ENCODE peak calls at places on chromosome 4, in five cellular contexts. N is HCT116, E is SK-N-SH, R is WTC11, V is HepG2. Y is an unnamed sample.

GRCh38 chr4:157791236-157791635 is 381.6 kb downstream of the GASK1B start:
- DNase-seq in N (no peak), E (no peak), R (no peak), V (no peak), Y (no peak)

GRCh38 chr4:154078504-154079350 is 289.8 kb upstream of the SFRP2 start:
- DNase-seq in N (no peak), E (no peak), R (no peak), V (no peak), Y (no peak)

GRCh38 chr4:66704243-66704642 is 841.1 kb downstream of the CENPC start:
- DNase-seq in N (no peak), E (no peak), R (no peak), V (no peak), Y (no peak)

GRCh38 chr4:84690481-84690880 is 107.6 kb downstream of the CDS1 start:
- DNase-seq in N (no peak), E (no peak), R (no peak), V (no peak), Y (no peak)

GRCh38 chr4:145842224-145842887 is 96.3 kb downstream of the ZNF827 start:
- DNase-seq in N (no peak), E (no peak), R (no peak), V (no peak), Y (no peak)

GRCh38 chr4:617644-618330 is 7.6 kb upstream of the PDE6B start:
- DNase-seq in N (no peak), E (no peak), R (no peak), V (no peak), Y (no peak)

GRCh38 chr4:16641971-16642370 is 256.5 kb downstream of the LDB2 start:
- DNase-seq in N (no peak), E (no peak), R (no peak), V (no peak), Y (no peak)

GRCh38 chr4:5611656-5612187 is 96.6 kb downstream of the EVC2 start:
- DNase-seq in N (no peak), E (no peak), R (no peak), V (no peak), Y (no peak)

GRCh38 chr4:66688674-66689073 is 856.6 kb downstream of the CENPC start:
- DNase-seq in N (no peak), E (peak; percentile 2), R (no peak), V (no peak), Y (no peak)

GRCh38 chr4:27178066-27178465 is 317.4 kb downstream of the STIM2 start:
- DNase-seq in N (no peak), E (no peak), R (no peak), V (no peak), Y (no peak)

GRCh38 chr4:159768011-159768410 is 665.1 kb downstream of the RAPGEF2 start:
- DNase-seq in N (no peak), E (no peak), R (no peak), V (no peak), Y (no peak)

GRCh38 chr4:73964862-73965611 is 16.8 kb downstream of the PF4 start:
- DNase-seq in N (peak; percentile 46), E (no peak), R (peak; percentile 82), V (peak; percentile 1), Y (no peak)

GRCh38 chr4:25756503-25756902 is 100.9 kb downstream of the SLC34A2 start:
- DNase-seq in N (no peak), E (no peak), R (no peak), V (peak; percentile 36), Y (no peak)

GRCh38 chr4:25970691-25971427 is 56.8 kb downstream of the SMIM20 start:
- DNase-seq in N (no peak), E (no peak), R (no peak), V (peak; percentile 28), Y (no peak)

GRCh38 chr4:112031712-112032328 is 113.4 kb upstream of the FAM241A start:
- DNase-seq in N (peak; percentile 48), E (peak; percentile 36), R (no peak), V (peak; percentile 25), Y (peak; percentile 38)

GRCh38 chr4:152307669-152308068 is 228.2 kb downstream of the FBXW7 start:
- DNase-seq in N (no peak), E (no peak), R (no peak), V (no peak), Y (no peak)

GRCh38 chr4:57249083-57249482 is 138.9 kb upstream of the IGFBP7 start:
- DNase-seq in N (no peak), E (no peak), R (no peak), V (no peak), Y (no peak)

GRCh38 chr4:154560824-154561231 is 2.0 kb upstream of the FGB start:
- DNase-seq in N (no peak), E (no peak), R (no peak), V (peak; percentile 90), Y (no peak)

GRCh38 chr4:108107729-108108382 is 60.9 kb downstream of the LEF1 start:
- DNase-seq in N (no peak), E (no peak), R (no peak), V (no peak), Y (peak; percentile 52)

GRCh38 chr4:39305902-39306677 is 60.1 kb downstream of the RFC1 start:
- DNase-seq in N (no peak), E (no peak), R (no peak), V (no peak), Y (peak; percentile 48)

DNA sequence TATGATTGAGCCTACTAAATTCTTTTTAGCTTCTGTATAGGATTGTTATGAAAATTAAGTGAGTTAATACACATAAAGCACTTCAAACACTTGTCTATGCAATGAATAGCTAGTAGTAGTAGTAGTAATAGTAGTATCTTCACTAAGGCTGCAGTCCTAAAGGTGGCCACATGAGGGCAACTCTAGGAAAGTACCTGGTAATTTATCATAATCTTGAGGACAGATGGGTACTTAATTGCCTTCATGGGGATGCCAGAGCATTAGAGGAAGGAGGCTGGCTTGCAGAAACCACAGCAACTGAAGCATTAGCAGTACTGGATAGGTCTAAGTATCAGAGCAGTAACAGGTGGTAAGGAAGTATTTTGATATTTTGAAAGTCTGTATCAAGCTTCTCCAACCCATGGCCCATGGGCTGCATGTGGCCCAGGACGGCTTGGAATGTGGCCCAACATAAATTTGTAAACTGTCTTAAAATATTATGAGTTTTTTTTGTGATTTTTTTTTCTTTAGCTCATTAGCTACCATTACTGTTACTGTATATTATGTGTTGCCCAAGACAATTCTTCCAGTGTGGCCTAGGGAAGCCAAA is 17.3 kb downstream of the NIPAL1 start:
- DNase-seq in N (peak; percentile 10), E (peak; percentile 40), R (peak; percentile 54), V (peak; percentile 28), Y (peak; percentile 39)
- TF ChIP-seq CTCF in N (peak; percentile 23), E (peak; percentile 65), R (peak; percentile 54), V (peak; percentile 55), Y (peak; percentile 52)

GRCh38 chr4:106868381-106869035 is 167.6 kb downstream of the DKK2 start:
- DNase-seq in N (peak; percentile 4), E (no peak), R (no peak), V (no peak), Y (no peak)

GRCh38 chr4:106869551-106869950 is 166.6 kb downstream of the DKK2 start:
- DNase-seq in N (no peak), E (no peak), R (no peak), V (no peak), Y (no peak)

DNA sequence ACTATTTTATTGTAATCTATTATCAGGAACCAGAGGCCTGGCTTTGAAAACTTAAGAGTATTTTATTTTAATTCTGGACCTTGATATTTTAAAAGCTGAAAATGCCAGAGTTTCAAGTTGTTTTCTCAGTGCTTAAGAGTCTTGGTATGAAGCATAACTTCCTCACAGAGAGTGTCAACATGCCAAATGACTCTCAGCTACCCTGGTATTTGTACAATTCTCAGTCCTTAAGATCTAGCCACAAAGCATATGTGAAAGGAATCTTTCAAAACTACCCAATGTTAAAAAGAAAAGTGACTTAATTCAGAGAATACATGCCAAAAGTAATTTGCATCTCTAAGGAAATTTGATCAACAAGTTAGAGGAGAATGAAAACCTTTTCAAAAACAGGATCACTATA is 171.9 kb downstream of the DKK2 start:
- DNase-seq in N (no peak), E (no peak), R (no peak), V (no peak), Y (no peak)
- TF ChIP-seq MAX in N (no peak), E (no peak), R (no peak), V (no peak), Y (no peak)

GRCh38 chr4:7124643-7125442 is 57.0 kb upstream of the GRPEL1 start:
- DNase-seq in N (no peak), E (no peak), R (no peak), V (peak; percentile 8), Y (no peak)
- TF ChIP-seq CTCF in N (no peak), E (no peak), R (no peak), V (peak; percentile 52), Y (no peak)

GRCh38 chr4:76582817-76583087 is 147.7 kb downstream of the SHROOM3 start:
- DNase-seq in N (no peak), E (peak; percentile 74), R (no peak), V (no peak), Y (no peak)

GRCh38 chr4:76582074-76582816 is 147.2 kb downstream of the SHROOM3 start:
- DNase-seq in N (no peak), E (peak; percentile 78), R (no peak), V (no peak), Y (no peak)

GRCh38 chr4:76579596-76580375 is 144.8 kb downstream of the SHROOM3 start:
- DNase-seq in N (no peak), E (peak; percentile 34), R (no peak), V (no peak), Y (no peak)

GRCh38 chr4:76578002-76578560 is 143.1 kb downstream of the SHROOM3 start:
- DNase-seq in N (no peak), E (no peak), R (no peak), V (no peak), Y (no peak)

GRCh38 chr4:76581276-76581675 is 146.2 kb downstream of the SHROOM3 start:
- DNase-seq in N (no peak), E (no peak), R (no peak), V (no peak), Y (no peak)
- TF ChIP-seq MAX in N (no peak), E (no peak), R (no peak), V (no peak), Y (no peak)

GRCh38 chr4:37243061-37243460 is 1.5 kb upstream of the NWD2 start:
- DNase-seq in N (no peak), E (no peak), R (peak; percentile 56), V (no peak), Y (no peak)
- TF ChIP-seq CTCF in N (no peak), E (peak; percentile 15), R (no peak), V (no peak), Y (no peak)